ENCODE peak calls at places on chromosomes 12 and 14, in eight cellular contexts. V is NCI-H345; Z is LoVo; H is trophoblast cell; F is activated CD8-positive, alpha-beta memory T cell treated with anti-CD3 and anti-CD28 coated beads for 1 hour; C is astrocyte of the spinal cord; Q is D341Med; B is stimulated activated CD4-positive, alpha-beta T cell treated with anti-CD3 and anti-CD28 coated beads, Interleukin-2, amount 100 ng/mL, for 48 hours. E is an unnamed sample.

GRCh38 chr14:54348923-54349615 is 47.7 kb upstream of the CDKN3 start:
- DNase-seq in V (no peak), Z (no peak), H (no peak), F (no peak), C (peak; percentile 87), Q (no peak), B (no peak), E (no peak)

GRCh38 chr14:105974902-105975301 is 448.5 kb downstream of the TMEM121 start:
- DNase-seq in V (no peak), Z (peak; percentile 2), H (no peak), F (peak; percentile 48), C (no peak), Q (no peak), B (peak; percentile 66), E (no peak)

GRCh38 chr14:103072595-103073366 is 11.2 kb upstream of the LBHD2 start:
- DNase-seq in V (no peak), Z (peak; percentile 65), H (no peak), F (no peak), C (no peak), Q (peak; percentile 30), B (no peak), E (no peak)

GRCh38 chr12:100574262-100575074 is 984 bp downstream of the GAS2L3 start:
- DNase-seq in V (peak; percentile 37), Z (peak; percentile 41), H (no peak), F (no peak), C (no peak), Q (peak; percentile 39), B (no peak), E (no peak)

GRCh38 chr14:104957146-104958113 is 20.7 kb downstream of the AHNAK2 start:
- DNase-seq in V (no peak), Z (no peak), H (no peak), F (no peak), C (no peak), Q (no peak), B (no peak), E (no peak)

GRCh38 chr12:93624595-93625294 is 52.3 kb downstream of the SOCS2 start:
- DNase-seq in V (no peak), Z (peak; percentile 94), H (peak; percentile 18), F (no peak), C (peak; percentile 95), Q (no peak), B (no peak), E (no peak)

GRCh38 chr12:11105546-11105945 is 13.4 kb upstream of the TAS2R43 start:
- DNase-seq in V (no peak), Z (no peak), H (no peak), F (no peak), C (no peak), Q (no peak), B (no peak), E (no peak)

GRCh38 chr14:49634547-49635334 is at the start of gene DNAAF2:
- DNase-seq in V (peak; percentile 61), Z (peak; percentile 62), H (peak; percentile 62), F (peak; percentile 39), C (peak; percentile 75), Q (peak; percentile 76), B (peak; percentile 51), E (peak; percentile 80)

GRCh38 chr12:122449317-122449716 is 26.8 kb upstream of the CLIP1 start:
- DNase-seq in V (no peak), Z (peak; percentile 85), H (peak; percentile 86), F (no peak), C (peak; percentile 62), Q (no peak), B (no peak), E (no peak)

GRCh38 chr14:54564799-54565235 is 2.1 kb upstream of the SAMD4A start:
- DNase-seq in V (no peak), Z (no peak), H (peak; percentile 40), F (no peak), C (peak; percentile 77), Q (no peak), B (no peak), E (no peak)

GRCh38 chr14:94649543-94650443 is 37.6 kb downstream of the SERPINA3 start:
- DNase-seq in V (no peak), Z (no peak), H (no peak), F (no peak), C (no peak), Q (no peak), B (no peak), E (peak; percentile 60)

GRCh38 chr14:99391671-99392070 is 89.0 kb downstream of the SETD3 start:
- DNase-seq in V (no peak), Z (no peak), H (no peak), F (no peak), C (peak; percentile 25), Q (no peak), B (no peak), E (no peak)

GRCh38 chr14:60183724-60184596 is 18.8 kb upstream of the DHRS7 start:
- DNase-seq in V (peak; percentile 64), Z (peak; percentile 77), H (peak; percentile 22), F (no peak), C (peak; percentile 79), Q (no peak), B (no peak), E (no peak)

GRCh38 chr14:93891756-93892504 is 35.2 kb upstream of the FAM181A start:
- DNase-seq in V (peak; percentile 89), Z (peak; percentile 70), H (no peak), F (no peak), C (no peak), Q (no peak), B (no peak), E (peak; percentile 46)

GRCh38 chr14:67397536-67397935 is 14.4 kb downstream of the PLEK2 start:
- DNase-seq in V (no peak), Z (no peak), H (no peak), F (no peak), C (no peak), Q (no peak), B (no peak), E (no peak)

GRCh38 chr12:12221560-12221959 is 45.3 kb downstream of the LRP6 start:
- DNase-seq in V (no peak), Z (no peak), H (no peak), F (no peak), C (no peak), Q (peak; percentile 33), B (no peak), E (no peak)

GRCh38 chr12:54560374-54560858 is 11.0 kb downstream of the PDE1B start:
- DNase-seq in V (no peak), Z (no peak), H (peak; percentile 69), F (peak; percentile 66), C (peak; percentile 45), Q (peak; percentile 67), B (peak; percentile 82), E (peak; percentile 94)

GRCh38 chr12:47939009-47939601 is 24.3 kb upstream of the TMEM106C start:
- DNase-seq in V (no peak), Z (peak; percentile 32), H (no peak), F (no peak), C (no peak), Q (no peak), B (no peak), E (no peak)